ENCODE peak calls at places on chromosomes 2 and 18, in five cellular contexts. C, X, S, G and Y are unnamed samples.

GRCh38 chr2:216603010-216603883 is 30.0 kb upstream of the IGFBP2 start:
- DNase-seq in C (peak; percentile 49), G (no peak), X (no peak), S (no peak), Y (no peak)

GRCh38 chr2:30920511-30920910 is 113.3 kb upstream of the CAPN13 start:
- DNase-seq in X (no peak), S (no peak), C (no peak), G (no peak), Y (no peak)

GRCh38 chr2:222381556-222381955 is 42.8 kb upstream of the SGPP2 start:
- DNase-seq in X (no peak), G (no peak), C (no peak), S (no peak), Y (no peak)

GRCh38 chr18:14937271-14937670 is 189.3 kb downstream of the ANKRD30B start:
- DNase-seq in C (no peak), S (no peak), G (no peak), X (no peak), Y (no peak)

GRCh38 chr2:239396881-239397681 is 3.7 kb downstream of the HDAC4 start:
- DNase-seq in X (no peak), G (no peak), C (peak; percentile 48), S (no peak), Y (no peak)

GRCh38 chr2:124575497-124575896 is 550.4 kb downstream of the CNTNAP5 start:
- DNase-seq in G (no peak), X (no peak), S (no peak), C (no peak), Y (no peak)

GRCh38 chr2:160484859-160485520 is 8.6 kb downstream of the RBMS1 start:
- DNase-seq in G (no peak), X (no peak), C (no peak), S (no peak), Y (no peak)

GRCh38 chr2:234483568-234484251 is 13.2 kb downstream of the ARL4C start:
- DNase-seq in S (no peak), G (no peak), C (no peak), X (no peak), Y (no peak)

GRCh38 chr18:2641638-2642037 is 13.9 kb upstream of the SMCHD1 start:
- DNase-seq in S (no peak), X (no peak), G (no peak), C (no peak), Y (no peak)

GRCh38 chr2:159065891-159066290 is 97.5 kb downstream of the TANC1 start:
- DNase-seq in G (no peak), C (no peak), S (no peak), X (no peak), Y (no peak)

GRCh38 chr2:74119324-74119723 is 28.4 kb downstream of the BOLA3 start:
- DNase-seq in G (no peak), X (no peak), S (no peak), C (no peak), Y (no peak)

GRCh38 chr18:32391126-32391525 is 79.6 kb downstream of the GAREM1 start:
- DNase-seq in C (no peak), X (no peak), G (no peak), S (no peak), Y (no peak)

GRCh38 chr2:55233658-55233940 is 1.1 kb downstream of the RPS27A start:
- DNase-seq in S (no peak), X (no peak), G (no peak), C (no peak), Y (no peak)

GRCh38 chr18:44823782-44824181 is 143.1 kb downstream of the SETBP1 start:
- DNase-seq in G (no peak), S (no peak), X (no peak), C (no peak), Y (peak; percentile 57)

GRCh38 chr2:154623819-154624218 is 74.7 kb upstream of the KCNJ3 start:
- DNase-seq in G (peak; percentile 32), C (peak; percentile 49), X (no peak), S (peak; percentile 16), Y (no peak)

GRCh38 chr2:121707920-121708361 is 28.7 kb downstream of the NIFK start:
- DNase-seq in C (no peak), S (no peak), X (peak; percentile 37), G (no peak), Y (no peak)

GRCh38 chr2:110702981-110703380 is 25.1 kb upstream of the BUB1 start:
- DNase-seq in X (no peak), S (no peak), G (no peak), C (no peak), Y (no peak)

GRCh38 chr18:56085561-56085960 is 497.6 kb upstream of the TCF4 start:
- DNase-seq in G (no peak), S (no peak), C (no peak), X (no peak), Y (peak; percentile 73)

GRCh38 chr2:241315879-241316700 is at the start of gene SEPTIN2:
- DNase-seq in X (peak; percentile 87), G (peak; percentile 84), C (no peak), S (peak; percentile 82), Y (peak; percentile 73)

GRCh38 chr2:128643221-128644065 is 324.8 kb upstream of the HS6ST1 start:
- DNase-seq in C (peak; percentile 15), S (no peak), X (peak; percentile 22), G (no peak), Y (no peak)

GRCh38 chr2:149152597-149152996 is 114.1 kb downstream of the LYPD6B start:
- DNase-seq in G (no peak), X (no peak), C (no peak), S (no peak), Y (no peak)

GRCh38 chr2:42084231-42084671 is 36.4 kb downstream of the PKDCC start:
- DNase-seq in G (no peak), S (no peak), C (no peak), X (no peak), Y (no peak)

GRCh38 chr18:79744625-79745024 is 53.1 kb upstream of the KCNG2 start:
- DNase-seq in C (no peak), G (no peak), X (no peak), S (no peak), Y (no peak)

GRCh38 chr2:20487392-20488135 is 40.7 kb downstream of the RHOB start:
- DNase-seq in S (no peak), C (peak; percentile 14), X (no peak), G (no peak), Y (no peak)

GRCh38 chr2:49248506-49248905 is 94.2 kb upstream of the FSHR start:
- DNase-seq in S (no peak), C (no peak), G (no peak), X (no peak), Y (no peak)

GRCh38 chr2:25259744-25260124 is 82.0 kb downstream of the DNMT3A start:
- DNase-seq in X (no peak), C (no peak), S (no peak), G (no peak), Y (no peak)

GRCh38 chr2:37563375-37564011 is 107.9 kb downstream of the CDC42EP3 start:
- DNase-seq in G (no peak), S (no peak), C (no peak), X (no peak), Y (no peak)

GRCh38 chr2:239245872-239246701 is 154.7 kb downstream of the HDAC4 start:
- DNase-seq in C (peak; percentile 66), S (no peak), X (peak; percentile 48), G (peak; percentile 61), Y (no peak)

GRCh38 chr18:9025104-9025838 is 77.2 kb upstream of the NDUFV2 start:
- DNase-seq in G (no peak), X (no peak), C (no peak), S (no peak), Y (no peak)

DNA sequence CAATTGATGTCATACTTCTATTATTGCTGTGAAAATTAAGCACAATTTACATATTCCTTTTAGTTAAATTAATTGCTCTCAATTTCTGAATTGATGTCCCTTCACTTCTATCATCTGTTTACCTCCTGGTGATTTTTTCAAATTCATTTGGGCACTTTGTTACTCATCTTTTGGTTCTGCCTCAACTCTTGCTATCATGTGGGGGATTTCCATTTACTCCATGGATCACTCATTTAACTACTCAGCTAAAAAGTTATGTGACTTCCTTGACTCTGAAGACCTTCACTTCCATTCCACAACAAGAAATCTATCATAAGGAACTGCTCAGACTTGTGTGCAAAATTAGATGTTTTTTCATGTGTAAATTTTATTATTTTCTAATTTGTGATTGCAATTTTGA is 126.2 kb downstream of the EHBP1 start:
- DNase-seq in S (no peak), C (no peak), X (no peak), G (no peak), Y (no peak)
- H3K36me3 ChIP-seq in S (no peaks in the 10 kb centered on the region), C (no peaks in the 10 kb centered on the region), X (peaks cover 10% of the 10 kb centered on the region), G (no peaks in the 10 kb centered on the region), Y (no peaks in the 10 kb centered on the region)

GRCh38 chr2:86825020-86825727 is 34.5 kb upstream of the CD8A start:
- DNase-seq in S (no peak), G (no peak), X (no peak), C (no peak), Y (no peak)

GRCh38 chr2:86821306-86821705 is 30.6 kb upstream of the CD8A start:
- DNase-seq in G (no peak), X (no peak), S (no peak), C (no peak), Y (no peak)

GRCh38 chr2:86821842-86822241 is 31.1 kb upstream of the CD8A start:
- DNase-seq in X (no peak), C (no peak), G (no peak), S (no peak), Y (no peak)

GRCh38 chr2:86822668-86823067 is 32.0 kb upstream of the CD8A start:
- DNase-seq in S (no peak), C (no peak), X (no peak), G (no peak), Y (no peak)

DNA sequence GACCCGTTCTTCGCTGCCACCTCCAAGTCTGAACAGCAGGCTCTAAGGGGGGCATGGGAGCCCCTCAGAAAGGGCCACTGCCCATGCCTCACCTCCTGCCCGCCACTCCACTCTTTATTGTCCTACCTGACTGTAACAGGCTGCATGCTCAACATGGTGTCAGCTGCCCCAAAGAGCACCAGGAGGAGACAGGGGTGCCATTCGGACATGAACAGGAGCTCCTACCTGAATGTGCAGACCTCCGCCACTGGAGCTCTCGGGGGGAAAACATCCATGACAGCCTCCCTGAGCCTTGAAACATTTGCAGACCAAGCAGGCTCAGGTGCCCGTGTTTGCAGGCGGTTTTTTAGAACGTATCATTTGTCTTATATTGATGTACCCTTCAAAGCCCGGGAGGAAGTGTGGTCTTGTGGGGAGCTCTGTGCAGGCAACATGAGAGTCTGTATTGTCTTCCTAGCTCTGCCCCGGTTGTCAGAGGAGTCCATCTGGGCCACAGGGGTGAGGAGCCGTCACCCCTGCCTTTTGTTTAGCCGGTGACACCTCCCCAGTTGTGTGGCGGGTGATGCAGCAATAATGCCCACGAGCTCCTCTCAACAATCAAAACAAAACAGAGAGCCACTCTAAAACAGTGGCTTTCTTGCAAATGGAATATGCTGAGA is 35.1 kb upstream of the CD8A start:
- DNase-seq in G (no peak), S (no peak), C (no peak), X (no peak), Y (no peak)
- TF ChIP-seq POLR2A in G (no peak), S (no peak), C (no peak), X (no peak), Y (no peak)

GRCh38 chr2:15606481-15607441 is 15.1 kb downstream of the DDX1 start:
- DNase-seq in C (no peak), X (no peak), G (no peak), S (no peak), Y (no peak)
- H3K36me3 ChIP-seq in C (peaks cover 78% of the 10 kb centered on the region), X (peaks cover 78% of the 10 kb centered on the region), G (no peaks in the 10 kb centered on the region), S (no peaks in the 10 kb centered on the region), Y (no peaks in the 10 kb centered on the region)

DNA sequence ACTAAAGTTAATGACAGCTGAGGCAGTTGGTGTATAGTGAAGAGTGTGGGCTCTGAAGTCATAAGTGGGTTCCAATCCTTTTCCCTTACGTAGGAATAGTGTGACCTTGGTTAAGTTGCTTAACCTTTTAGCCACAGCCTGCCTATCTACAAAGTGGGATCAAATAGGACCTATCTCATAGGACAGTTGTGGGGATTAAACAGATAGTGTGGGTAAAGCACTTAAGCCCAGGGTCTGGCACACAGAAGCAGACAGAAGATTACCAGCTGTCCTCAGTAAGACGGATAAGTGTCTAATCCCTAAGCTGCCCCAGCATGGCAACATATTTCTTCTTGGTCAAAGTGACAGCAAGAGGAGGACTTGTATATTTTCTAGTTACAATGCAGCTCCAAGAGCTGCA is 28.2 kb downstream of the UBE2F start:
- DNase-seq in C (no peak), G (no peak), S (no peak), X (no peak), Y (no peak)
- TF ChIP-seq POLR2A in C (no peak), G (no peak), S (no peak), X (no peak), Y (no peak)